ENCODE peak calls at places on chromosomes 1 and 21, in seven cellular contexts. K, Q, Y, M, S, I and Z are unnamed samples.

GRCh38 chr1:201649776-201650607 is 111.1 kb downstream of the NAV1 start:
- DNase-seq in K (no peak), Q (no peak), Y (peak), M (peak), S (peak), I (no peak), Z (peak)

GRCh38 chr21:45309069-45309521 is 21.4 kb upstream of the POFUT2 start:
- DNase-seq in K (no peak), Q (peak), Y (no peak), M (no peak), S (no peak), I (peak), Z (peak)

GRCh38 chr21:26766826-26767325 is 78.3 kb downstream of the ADAMTS1 start:
- DNase-seq in K (no peak), Q (peak), Y (no peak), M (no peak), S (no peak), I (no peak), Z (no peak)

GRCh38 chr1:224495861-224496260 is 61.3 kb upstream of the WDR26 start:
- DNase-seq in K (no peak), Q (no peak), Y (no peak), M (no peak), S (no peak), I (no peak), Z (no peak)

GRCh38 chr1:221174598-221174997 is 295.4 kb downstream of the HLX start:
- DNase-seq in K (no peak), Q (no peak), Y (no peak), M (no peak), S (no peak), I (peak), Z (no peak)

GRCh38 chr1:19011832-19012231 is 55.4 kb upstream of the IFFO2 start:
- DNase-seq in K (no peak), Q (peak), Y (no peak), M (peak), S (no peak), I (no peak), Z (no peak)

GRCh38 chr1:96845464-96845863 is 123.9 kb downstream of the PTBP2 start:
- DNase-seq in K (no peak), Q (no peak), Y (peak), M (peak), S (no peak), I (peak), Z (peak)

GRCh38 chr1:171742577-171742922 is 685 bp upstream of the VAMP4 start:
- DNase-seq in K (no peak), Q (peak), Y (peak), M (no peak), S (peak), I (no peak), Z (peak)

GRCh38 chr1:214377886-214378285 is 96.9 kb downstream of the SMYD2 start:
- DNase-seq in K (no peak), Q (peak), Y (no peak), M (no peak), S (no peak), I (no peak), Z (no peak)